ENCODE peak calls at places on chromosomes 6 and 20, in six cellular contexts. One of them, this sample, is unnamed.

GRCh38 chr20:58550661-58551060 is 35.5 kb upstream of the APCDD1L start:
- DNase-seq in NCI-H2081: no peak
- DNase-seq in activated T-cell treated with anti-CD3 and anti-CD28 coated beads for 1 hour: no peak
- DNase-seq in tibial artery: peak
- DNase-seq in stimulated activated CD4-positive, alpha-beta T cell treated with anti-CD3 and anti-CD28 coated beads, Interleukin-2, amount 100 ng/mL, for 48 hours: no peak
- DNase-seq in HS-27A: no peak
- DNase-seq in this sample: no peak

GRCh38 chr6:169101036-169101805 is 152.4 kb downstream of the THBS2 start:
- DNase-seq in NCI-H2081: no peak
- DNase-seq in activated T-cell treated with anti-CD3 and anti-CD28 coated beads for 1 hour: no peak
- DNase-seq in tibial artery: no peak
- DNase-seq in stimulated activated CD4-positive, alpha-beta T cell treated with anti-CD3 and anti-CD28 coated beads, Interleukin-2, amount 100 ng/mL, for 48 hours: no peak
- DNase-seq in HS-27A: no peak
- DNase-seq in this sample: no peak

GRCh38 chr6:136532030-136532429 is 18.2 kb downstream of the MAP7 start:
- DNase-seq in NCI-H2081: no peak
- DNase-seq in activated T-cell treated with anti-CD3 and anti-CD28 coated beads for 1 hour: no peak
- DNase-seq in tibial artery: no peak
- DNase-seq in stimulated activated CD4-positive, alpha-beta T cell treated with anti-CD3 and anti-CD28 coated beads, Interleukin-2, amount 100 ng/mL, for 48 hours: no peak
- DNase-seq in HS-27A: no peak
- DNase-seq in this sample: no peak

GRCh38 chr20:7765221-7765620 is 175.0 kb downstream of the HAO1 start:
- DNase-seq in NCI-H2081: no peak
- DNase-seq in activated T-cell treated with anti-CD3 and anti-CD28 coated beads for 1 hour: no peak
- DNase-seq in tibial artery: no peak
- DNase-seq in stimulated activated CD4-positive, alpha-beta T cell treated with anti-CD3 and anti-CD28 coated beads, Interleukin-2, amount 100 ng/mL, for 48 hours: no peak
- DNase-seq in HS-27A: no peak
- DNase-seq in this sample: no peak

GRCh38 chr20:32028647-32029372 is 18.6 kb downstream of the CCM2L start:
- DNase-seq in NCI-H2081: no peak
- DNase-seq in activated T-cell treated with anti-CD3 and anti-CD28 coated beads for 1 hour: no peak
- DNase-seq in tibial artery: no peak
- DNase-seq in stimulated activated CD4-positive, alpha-beta T cell treated with anti-CD3 and anti-CD28 coated beads, Interleukin-2, amount 100 ng/mL, for 48 hours: no peak
- DNase-seq in HS-27A: no peak
- DNase-seq in this sample: no peak

GRCh38 chr6:33620158-33620583 is 951 bp upstream of the ITPR3 start:
- DNase-seq in NCI-H2081: no peak
- DNase-seq in activated T-cell treated with anti-CD3 and anti-CD28 coated beads for 1 hour: peak
- DNase-seq in tibial artery: no peak
- DNase-seq in stimulated activated CD4-positive, alpha-beta T cell treated with anti-CD3 and anti-CD28 coated beads, Interleukin-2, amount 100 ng/mL, for 48 hours: peak
- DNase-seq in HS-27A: no peak
- DNase-seq in this sample: no peak

GRCh38 chr6:107871981-107872380 is 47.9 kb upstream of the SCML4 start:
- DNase-seq in NCI-H2081: no peak
- DNase-seq in activated T-cell treated with anti-CD3 and anti-CD28 coated beads for 1 hour: no peak
- DNase-seq in tibial artery: no peak
- DNase-seq in stimulated activated CD4-positive, alpha-beta T cell treated with anti-CD3 and anti-CD28 coated beads, Interleukin-2, amount 100 ng/mL, for 48 hours: no peak
- DNase-seq in HS-27A: no peak
- DNase-seq in this sample: no peak

GRCh38 chr6:111758608-111759293 is 114.5 kb downstream of the FYN start:
- DNase-seq in NCI-H2081: no peak
- DNase-seq in activated T-cell treated with anti-CD3 and anti-CD28 coated beads for 1 hour: no peak
- DNase-seq in tibial artery: no peak
- DNase-seq in stimulated activated CD4-positive, alpha-beta T cell treated with anti-CD3 and anti-CD28 coated beads, Interleukin-2, amount 100 ng/mL, for 48 hours: no peak
- DNase-seq in HS-27A: no peak
- DNase-seq in this sample: no peak

GRCh38 chr6:170553686-170554085 is 483 bp upstream of the TBP start:
- DNase-seq in NCI-H2081: no peak
- DNase-seq in activated T-cell treated with anti-CD3 and anti-CD28 coated beads for 1 hour: peak
- DNase-seq in tibial artery: peak
- DNase-seq in stimulated activated CD4-positive, alpha-beta T cell treated with anti-CD3 and anti-CD28 coated beads, Interleukin-2, amount 100 ng/mL, for 48 hours: no peak
- DNase-seq in HS-27A: no peak
- DNase-seq in this sample: no peak

GRCh38 chr6:161010418-161010817 is 18.8 kb downstream of the MAP3K4 start:
- DNase-seq in NCI-H2081: no peak
- DNase-seq in activated T-cell treated with anti-CD3 and anti-CD28 coated beads for 1 hour: no peak
- DNase-seq in tibial artery: no peak
- DNase-seq in stimulated activated CD4-positive, alpha-beta T cell treated with anti-CD3 and anti-CD28 coated beads, Interleukin-2, amount 100 ng/mL, for 48 hours: no peak
- DNase-seq in HS-27A: no peak
- DNase-seq in this sample: no peak

GRCh38 chr6:43951063-43951755 is 176.0 kb downstream of the MRPL14 start:
- DNase-seq in NCI-H2081: no peak
- DNase-seq in activated T-cell treated with anti-CD3 and anti-CD28 coated beads for 1 hour: no peak
- DNase-seq in tibial artery: no peak
- DNase-seq in stimulated activated CD4-positive, alpha-beta T cell treated with anti-CD3 and anti-CD28 coated beads, Interleukin-2, amount 100 ng/mL, for 48 hours: no peak
- DNase-seq in HS-27A: no peak
- DNase-seq in this sample: peak

GRCh38 chr6:85058806-85059205 is 294.4 kb upstream of the TBX18 start:
- DNase-seq in NCI-H2081: no peak
- DNase-seq in activated T-cell treated with anti-CD3 and anti-CD28 coated beads for 1 hour: no peak
- DNase-seq in tibial artery: no peak
- DNase-seq in stimulated activated CD4-positive, alpha-beta T cell treated with anti-CD3 and anti-CD28 coated beads, Interleukin-2, amount 100 ng/mL, for 48 hours: no peak
- DNase-seq in HS-27A: no peak
- DNase-seq in this sample: no peak

GRCh38 chr20:37935435-37935834 is 32.5 kb downstream of the VSTM2L start:
- DNase-seq in NCI-H2081: no peak
- DNase-seq in activated T-cell treated with anti-CD3 and anti-CD28 coated beads for 1 hour: no peak
- DNase-seq in tibial artery: no peak
- DNase-seq in stimulated activated CD4-positive, alpha-beta T cell treated with anti-CD3 and anti-CD28 coated beads, Interleukin-2, amount 100 ng/mL, for 48 hours: no peak
- DNase-seq in HS-27A: no peak
- DNase-seq in this sample: no peak

GRCh38 chr20:13295637-13296036 is 74.6 kb downstream of the ISM1 start:
- DNase-seq in NCI-H2081: no peak
- DNase-seq in activated T-cell treated with anti-CD3 and anti-CD28 coated beads for 1 hour: no peak
- DNase-seq in tibial artery: no peak
- DNase-seq in stimulated activated CD4-positive, alpha-beta T cell treated with anti-CD3 and anti-CD28 coated beads, Interleukin-2, amount 100 ng/mL, for 48 hours: no peak
- DNase-seq in HS-27A: no peak
- DNase-seq in this sample: no peak

GRCh38 chr6:75219213-75219612 is 13.4 kb upstream of the COL12A1 start:
- DNase-seq in NCI-H2081: no peak
- DNase-seq in activated T-cell treated with anti-CD3 and anti-CD28 coated beads for 1 hour: no peak
- DNase-seq in tibial artery: no peak
- DNase-seq in stimulated activated CD4-positive, alpha-beta T cell treated with anti-CD3 and anti-CD28 coated beads, Interleukin-2, amount 100 ng/mL, for 48 hours: no peak
- DNase-seq in HS-27A: no peak
- DNase-seq in this sample: no peak

GRCh38 chr20:63945921-63946920 is 10.0 kb downstream of the UCKL1 start:
- DNase-seq in NCI-H2081: no peak
- DNase-seq in activated T-cell treated with anti-CD3 and anti-CD28 coated beads for 1 hour: no peak
- DNase-seq in tibial artery: no peak
- DNase-seq in stimulated activated CD4-positive, alpha-beta T cell treated with anti-CD3 and anti-CD28 coated beads, Interleukin-2, amount 100 ng/mL, for 48 hours: no peak
- DNase-seq in HS-27A: no peak
- DNase-seq in this sample: no peak

GRCh38 chr6:38020593-38020992 is 201.1 kb downstream of the ZFAND3 start:
- DNase-seq in NCI-H2081: peak
- DNase-seq in activated T-cell treated with anti-CD3 and anti-CD28 coated beads for 1 hour: no peak
- DNase-seq in tibial artery: no peak
- DNase-seq in stimulated activated CD4-positive, alpha-beta T cell treated with anti-CD3 and anti-CD28 coated beads, Interleukin-2, amount 100 ng/mL, for 48 hours: no peak
- DNase-seq in HS-27A: no peak
- DNase-seq in this sample: peak

GRCh38 chr6:163985710-163986109 is 571.2 kb downstream of the QKI start:
- DNase-seq in NCI-H2081: no peak
- DNase-seq in activated T-cell treated with anti-CD3 and anti-CD28 coated beads for 1 hour: no peak
- DNase-seq in tibial artery: no peak
- DNase-seq in stimulated activated CD4-positive, alpha-beta T cell treated with anti-CD3 and anti-CD28 coated beads, Interleukin-2, amount 100 ng/mL, for 48 hours: no peak
- DNase-seq in HS-27A: no peak
- DNase-seq in this sample: no peak

GRCh38 chr20:46894971-46895905 is 595 bp downstream of the EYA2 start:
- DNase-seq in NCI-H2081: no peak
- DNase-seq in activated T-cell treated with anti-CD3 and anti-CD28 coated beads for 1 hour: no peak
- DNase-seq in tibial artery: peak
- DNase-seq in stimulated activated CD4-positive, alpha-beta T cell treated with anti-CD3 and anti-CD28 coated beads, Interleukin-2, amount 100 ng/mL, for 48 hours: no peak
- DNase-seq in HS-27A: no peak
- DNase-seq in this sample: no peak

GRCh38 chr20:47534405-47534804 is 32.7 kb downstream of the NCOA3 start:
- DNase-seq in NCI-H2081: no peak
- DNase-seq in activated T-cell treated with anti-CD3 and anti-CD28 coated beads for 1 hour: no peak
- DNase-seq in tibial artery: no peak
- DNase-seq in stimulated activated CD4-positive, alpha-beta T cell treated with anti-CD3 and anti-CD28 coated beads, Interleukin-2, amount 100 ng/mL, for 48 hours: no peak
- DNase-seq in HS-27A: no peak
- DNase-seq in this sample: no peak

GRCh38 chr20:36240076-36240475 is 3.8 kb downstream of the AAR2 start:
- DNase-seq in NCI-H2081: no peak
- DNase-seq in activated T-cell treated with anti-CD3 and anti-CD28 coated beads for 1 hour: no peak
- DNase-seq in tibial artery: no peak
- DNase-seq in stimulated activated CD4-positive, alpha-beta T cell treated with anti-CD3 and anti-CD28 coated beads, Interleukin-2, amount 100 ng/mL, for 48 hours: no peak
- DNase-seq in HS-27A: no peak
- DNase-seq in this sample: no peak

GRCh38 chr6:29631860-29632731 is 887 bp downstream of the GABBR1 start:
- DNase-seq in NCI-H2081: peak
- DNase-seq in activated T-cell treated with anti-CD3 and anti-CD28 coated beads for 1 hour: peak
- DNase-seq in tibial artery: peak
- DNase-seq in stimulated activated CD4-positive, alpha-beta T cell treated with anti-CD3 and anti-CD28 coated beads, Interleukin-2, amount 100 ng/mL, for 48 hours: no peak
- DNase-seq in HS-27A: no peak
- DNase-seq in this sample: peak

This sample was measured in NCI-H510A.